ENCODE peak calls at places on chromosomes 3 and 15, in ten cellular contexts. L, S, D, M, R, E, F, A, P and C are unnamed samples.
A peak's percentile ranks its signal among the peaks of the same experiment; 100 is the strongest.

GRCh38 chr3:105579439-105579838 is 212.7 kb downstream of the ALCAM start:
- DNase-seq in M (no peak), D (no peak), A (no peak), R (no peak), P (no peak), L (no peak), F (no peak), E (no peak), S (no peak), C (no peak)

GRCh38 chr15:68353418-68354145 is 76.0 kb downstream of the FEM1B start:
- DNase-seq in F (no peak), M (no peak), L (no peak), D (no peak), P (no peak), S (no peak), A (peak; percentile 28), E (no peak), R (peak; percentile 63), C (no peak)

GRCh38 chr3:54696313-54696712 is 231.5 kb downstream of the LRTM1 start:
- DNase-seq in A (no peak), L (no peak), D (no peak), E (no peak), M (no peak), P (no peak), R (no peak), S (no peak), F (no peak), C (no peak)

GRCh38 chr3:53024315-53024714 is 21.6 kb downstream of the SFMBT1 start:
- DNase-seq in F (no peak), S (no peak), R (no peak), A (no peak), M (no peak), L (no peak), E (no peak), D (no peak), P (no peak), C (no peak)

GRCh38 chr3:174336774-174337173 is 522.4 kb upstream of the NAALADL2 start:
- DNase-seq in P (no peak), A (no peak), S (no peak), M (no peak), R (no peak), E (no peak), D (no peak), F (no peak), L (no peak), C (no peak)

GRCh38 chr3:169661567-169662214 is 1.8 kb downstream of the MECOM start:
- DNase-seq in L (no peak), F (peak; percentile 70), M (peak; percentile 46), E (peak; percentile 65), S (no peak), A (peak; percentile 51), R (peak; percentile 64), D (peak; percentile 60), P (peak; percentile 60), C (peak; percentile 59)

GRCh38 chr3:15979490-15979889 is 181.7 kb upstream of the ANKRD28 start:
- DNase-seq in D (no peak), S (no peak), E (no peak), L (no peak), A (no peak), R (peak; percentile 45), M (no peak), P (no peak), F (no peak), C (no peak)

GRCh38 chr3:189897406-189897805 is 223.3 kb downstream of the P3H2 start:
- DNase-seq in L (no peak), F (no peak), D (no peak), S (no peak), P (no peak), A (no peak), R (no peak), E (no peak), M (no peak), C (no peak)

GRCh38 chr3:170012683-170013400 is 25.0 kb upstream of the GPR160 start:
- DNase-seq in F (no peak), M (no peak), P (no peak), E (no peak), A (no peak), R (no peak), L (no peak), S (no peak), D (no peak), C (no peak)

GRCh38 chr15:92714071-92714456 is 58.5 kb upstream of the FAM174B start:
- DNase-seq in E (no peak), F (peak; percentile 40), M (no peak), A (peak; percentile 46), D (peak; percentile 36), S (no peak), L (no peak), R (peak; percentile 27), P (no peak), C (no peak)

DNA sequence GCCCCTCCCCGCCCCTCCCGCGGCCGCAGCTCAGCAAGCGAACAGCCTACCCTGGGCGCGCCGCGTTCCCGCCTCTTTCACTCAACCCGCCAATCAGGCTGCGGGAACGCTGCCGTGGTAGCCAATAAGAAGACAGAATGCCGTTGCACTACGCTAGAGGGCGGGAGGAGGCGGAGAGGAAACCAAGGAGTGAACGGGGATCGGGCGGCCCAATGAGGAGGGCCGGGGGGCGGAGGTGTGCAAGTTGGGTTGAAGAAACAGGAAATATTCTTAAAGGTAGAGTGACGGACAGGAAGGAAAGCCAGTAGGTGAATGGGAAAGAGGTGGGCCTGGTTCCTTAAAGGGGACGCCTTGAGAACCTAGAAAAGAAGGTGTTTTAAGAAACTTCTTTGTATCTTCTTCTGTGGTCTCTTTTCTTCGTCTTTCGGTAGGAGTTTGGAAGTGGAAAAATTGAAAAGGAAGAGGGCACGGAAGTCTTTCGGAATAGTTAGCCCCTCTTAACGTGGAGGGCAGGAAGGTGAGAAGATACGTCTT is 283 bp upstream of the USF3 start:
- DNase-seq in S (peak; percentile 97), E (peak; percentile 99), L (peak; percentile 99), A (peak; percentile 99), R (peak; percentile 99), F (peak; percentile 99), P (peak; percentile 99), M (peak; percentile 99), D (peak; percentile 98), C (peak; percentile 99)
- TF ChIP-seq CTCF in S (no peak), E (no peak), L (no peak), A (peak; percentile 14), R (peak; percentile 9), F (no peak), P (peak; percentile 41), M (no peak), D (no peak), C (no peak)

DNA sequence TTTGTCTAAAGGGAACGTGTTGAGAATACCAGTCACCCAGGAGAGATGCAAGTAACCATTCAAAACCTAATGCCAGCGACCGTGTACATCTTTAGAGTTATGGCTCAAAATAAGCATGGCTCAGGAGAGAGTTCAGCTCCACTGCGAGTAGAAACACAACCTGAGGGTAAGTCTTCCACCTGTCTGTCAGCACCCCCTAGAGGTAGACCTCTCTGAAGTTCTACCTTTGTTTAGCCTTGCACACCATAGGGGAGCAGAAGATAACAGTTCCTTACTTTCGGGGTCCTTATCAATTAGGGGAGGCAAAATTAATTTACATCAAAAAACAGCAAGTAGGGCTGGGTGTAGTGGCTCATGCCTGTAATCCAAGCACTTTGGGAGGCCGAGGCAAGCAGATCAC is 124.4 kb downstream of the HCN4 start:
- DNase-seq in E (no peak), P (no peak), M (peak; percentile 12), S (no peak), D (peak; percentile 24), F (peak; percentile 56), A (no peak), R (no peak), L (no peak), C (peak; percentile 31)
- TF ChIP-seq CTCF in E (no peak), P (no peak), M (peak; percentile 44), S (no peak), D (peak; percentile 26), F (peak; percentile 30), A (peak; percentile 6), R (peak; percentile 19), L (peak; percentile 53), C (peak; percentile 32)

GRCh38 chr3:84943379-84943778 is 15.4 kb upstream of the CADM2 start:
- DNase-seq in R (no peak), F (no peak), S (no peak), M (no peak), P (no peak), L (no peak), A (no peak), E (no peak), D (no peak), C (no peak)
- TF ChIP-seq CTCF in R (no peak), F (no peak), S (no peak), M (no peak), P (no peak), L (peak; percentile 56), A (no peak), E (no peak), D (no peak), C (no peak)

DNA sequence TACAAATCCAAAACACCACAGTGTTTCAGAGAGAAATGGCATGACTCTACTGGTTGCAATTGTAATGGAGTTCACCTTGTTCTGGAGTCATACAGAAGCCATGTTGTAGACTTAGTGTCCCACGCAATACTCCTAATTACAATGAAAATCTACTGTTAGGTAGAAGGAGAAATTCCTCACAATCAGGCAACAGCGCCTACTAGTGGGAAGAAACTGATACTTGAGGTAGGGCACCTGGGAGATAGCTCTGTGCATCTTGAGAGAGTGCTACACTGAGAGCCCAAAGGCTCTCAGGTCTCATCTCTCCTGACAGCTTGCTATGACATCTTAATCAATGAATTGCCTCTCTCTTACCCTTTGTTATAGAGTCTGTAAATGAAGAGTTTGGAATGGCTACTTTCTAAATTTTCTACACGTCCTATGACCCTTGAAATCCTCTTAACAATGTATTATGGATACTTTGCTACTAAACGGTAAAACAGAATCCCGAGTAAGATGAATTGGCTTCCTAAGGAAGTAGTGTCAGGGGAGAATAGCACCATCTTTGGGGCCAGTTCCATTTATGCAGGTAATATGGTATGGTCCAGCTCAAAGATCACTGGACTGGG is 422.7 kb upstream of the TPRG1 start:
- DNase-seq in E (no peak), L (no peak), P (no peak), D (peak; percentile 13), A (no peak), F (peak; percentile 18), S (no peak), M (peak; percentile 64), R (no peak), C (peak; percentile 21)
- TF ChIP-seq CTCF in E (peak; percentile 45), L (peak; percentile 42), P (peak; percentile 45), D (peak; percentile 59), A (peak; percentile 41), F (peak; percentile 37), S (peak; percentile 50), M (peak; percentile 76), R (peak; percentile 43), C (peak; percentile 58)